ENCODE peak calls at places on chromosomes 4 and X, in four cellular contexts. One of them, this sample, is unnamed.

GRCh38 chr4:40185830-40186664 is 10.8 kb upstream of the RHOH start:
- DNase-seq in A549: no peak
- DNase-seq in Caco-2: no peak
- DNase-seq in CD4-positive, alpha-beta T cell: no peak
- DNase-seq in this sample: peak

GRCh38 chr4:110442788-110443187 is 33.2 kb upstream of the ENPEP start:
- DNase-seq in A549: no peak
- DNase-seq in Caco-2: no peak
- DNase-seq in CD4-positive, alpha-beta T cell: no peak
- DNase-seq in this sample: no peak

GRCh38 chr4:159460408-159460807 is 357.5 kb downstream of the RAPGEF2 start:
- DNase-seq in A549: no peak
- DNase-seq in CD4-positive, alpha-beta T cell: no peak
- DNase-seq in Caco-2: no peak
- DNase-seq in this sample: no peak

GRCh38 chrX:6024204-6024603 is 204.5 kb downstream of the NLGN4X start:
- DNase-seq in Caco-2: no peak
- DNase-seq in A549: no peak
- DNase-seq in CD4-positive, alpha-beta T cell: no peak
- DNase-seq in this sample: peak

GRCh38 chr4:88878624-88879023 is 178.4 kb downstream of the FAM13A start:
- DNase-seq in A549: no peak
- DNase-seq in CD4-positive, alpha-beta T cell: no peak
- DNase-seq in Caco-2: no peak
- DNase-seq in this sample: no peak

GRCh38 chr4:56958111-56958517 is 19.3 kb downstream of the NOA1 start:
- DNase-seq in CD4-positive, alpha-beta T cell: no peak
- DNase-seq in A549: peak
- DNase-seq in Caco-2: no peak
- DNase-seq in this sample: peak

GRCh38 chrX:40628506-40628905 is 5.3 kb downstream of the MPC1L start:
- DNase-seq in A549: no peak
- DNase-seq in Caco-2: no peak
- DNase-seq in CD4-positive, alpha-beta T cell: no peak
- DNase-seq in this sample: no peak

GRCh38 chr4:133000012-133000411 is 149.1 kb upstream of the PCDH10 start:
- DNase-seq in CD4-positive, alpha-beta T cell: no peak
- DNase-seq in Caco-2: no peak
- DNase-seq in A549: no peak
- DNase-seq in this sample: no peak

GRCh38 chrX:119617511-119618164 is 11.4 kb upstream of the NKRF start:
- DNase-seq in CD4-positive, alpha-beta T cell: no peak
- DNase-seq in A549: no peak
- DNase-seq in Caco-2: no peak
- DNase-seq in this sample: no peak

GRCh38 chrX:129845616-129846190 is 2.0 kb upstream of the ZDHHC9 start:
- DNase-seq in Caco-2: no peak
- DNase-seq in A549: peak
- DNase-seq in CD4-positive, alpha-beta T cell: no peak
- DNase-seq in this sample: no peak

GRCh38 chrX:120740072-120740471 is 110.2 kb upstream of the C1GALT1C1 start:
- DNase-seq in Caco-2: no peak
- DNase-seq in A549: no peak
- DNase-seq in CD4-positive, alpha-beta T cell: no peak
- DNase-seq in this sample: no peak

GRCh38 chr4:182593413-182593812 is 323.8 kb downstream of the DCTD start:
- DNase-seq in A549: no peak
- DNase-seq in CD4-positive, alpha-beta T cell: no peak
- DNase-seq in Caco-2: no peak
- DNase-seq in this sample: no peak

GRCh38 chrX:119482497-119483480 is 14.5 kb downstream of the SLC25A5 start:
- DNase-seq in A549: peak
- DNase-seq in Caco-2: peak
- DNase-seq in CD4-positive, alpha-beta T cell: peak
- DNase-seq in this sample: peak

GRCh38 chr4:97646997-97647396 is 496.3 kb downstream of the STPG2 start:
- DNase-seq in Caco-2: no peak
- DNase-seq in CD4-positive, alpha-beta T cell: no peak
- DNase-seq in A549: no peak
- DNase-seq in this sample: no peak

GRCh38 chr4:112410364-112410763 is 105.6 kb downstream of the NEUROG2 start:
- DNase-seq in Caco-2: no peak
- DNase-seq in CD4-positive, alpha-beta T cell: no peak
- DNase-seq in A549: no peak
- DNase-seq in this sample: no peak

GRCh38 chrX:30938295-30938694 is 49.2 kb upstream of the TAB3 start:
- DNase-seq in CD4-positive, alpha-beta T cell: no peak
- DNase-seq in A549: no peak
- DNase-seq in Caco-2: peak
- DNase-seq in this sample: no peak

GRCh38 chr4:42302348-42302747 is 94.9 kb upstream of the SHISA3 start:
- DNase-seq in A549: peak
- DNase-seq in CD4-positive, alpha-beta T cell: no peak
- DNase-seq in Caco-2: peak
- DNase-seq in this sample: no peak

GRCh38 chr4:81754169-81754568 is 282.5 kb upstream of the RASGEF1B start:
- DNase-seq in CD4-positive, alpha-beta T cell: no peak
- DNase-seq in A549: no peak
- DNase-seq in Caco-2: no peak
- DNase-seq in this sample: no peak

GRCh38 chrX:102599950-102600579 is 750 bp downstream of the ARMCX5 start:
- DNase-seq in A549: peak
- DNase-seq in CD4-positive, alpha-beta T cell: no peak
- DNase-seq in Caco-2: no peak
- DNase-seq in this sample: peak

GRCh38 chr4:675036-675804 is 878 bp downstream of the MYL5 start:
- DNase-seq in CD4-positive, alpha-beta T cell: no peak
- DNase-seq in A549: no peak
- DNase-seq in Caco-2: no peak
- DNase-seq in this sample: peak

GRCh38 chrX:133983974-133984578 is 1.3 kb downstream of the GPC3 start:
- DNase-seq in A549: no peak
- DNase-seq in Caco-2: no peak
- DNase-seq in CD4-positive, alpha-beta T cell: no peak
- DNase-seq in this sample: no peak

GRCh38 chr4:146407669-146408084 is 114.1 kb downstream of the SLC10A7 start:
- DNase-seq in A549: no peak
- DNase-seq in CD4-positive, alpha-beta T cell: no peak
- DNase-seq in Caco-2: no peak
- DNase-seq in this sample: no peak

GRCh38 chr4:54719378-54719777 is 61.6 kb downstream of the KIT start:
- DNase-seq in CD4-positive, alpha-beta T cell: no peak
- DNase-seq in Caco-2: no peak
- DNase-seq in A549: no peak
- DNase-seq in this sample: no peak

GRCh38 chr4:37225778-37226177 is 18.8 kb upstream of the NWD2 start:
- DNase-seq in CD4-positive, alpha-beta T cell: no peak
- DNase-seq in Caco-2: no peak
- DNase-seq in A549: no peak
- DNase-seq in this sample: no peak

GRCh38 chrX:21975827-21976226 is 35.3 kb downstream of the SMS start:
- DNase-seq in Caco-2: no peak
- DNase-seq in A549: peak
- DNase-seq in CD4-positive, alpha-beta T cell: no peak
- DNase-seq in this sample: peak

GRCh38 chr4:2436301-2436700 is 17.5 kb downstream of the CFAP99 start:
- DNase-seq in CD4-positive, alpha-beta T cell: no peak
- DNase-seq in Caco-2: no peak
- DNase-seq in A549: peak
- DNase-seq in this sample: peak

GRCh38 chr4:121139533-121140222 is 24.4 kb downstream of the TNIP3 start:
- DNase-seq in Caco-2: no peak
- DNase-seq in CD4-positive, alpha-beta T cell: no peak
- DNase-seq in A549: no peak
- DNase-seq in this sample: peak

GRCh38 chrX:130158311-130158710 is 7.3 kb downstream of the AIFM1 start:
- DNase-seq in Caco-2: no peak
- DNase-seq in A549: no peak
- DNase-seq in CD4-positive, alpha-beta T cell: no peak
- DNase-seq in this sample: no peak

GRCh38 chr4:169270156-169270809 is 473 bp downstream of the SH3RF1 start:
- DNase-seq in A549: peak
- DNase-seq in CD4-positive, alpha-beta T cell: no peak
- DNase-seq in Caco-2: peak
- DNase-seq in this sample: no peak

GRCh38 chrX:20382518-20383291 is 116.0 kb upstream of the RPS6KA3 start:
- DNase-seq in A549: peak
- DNase-seq in Caco-2: peak
- DNase-seq in CD4-positive, alpha-beta T cell: no peak
- DNase-seq in this sample: no peak

GRCh38 chrX:139559383-139560042 is 29.0 kb downstream of the F9 start:
- DNase-seq in CD4-positive, alpha-beta T cell: no peak
- DNase-seq in A549: peak
- DNase-seq in Caco-2: no peak
- DNase-seq in this sample: peak

GRCh38 chr4:165765053-165765452 is 108.0 kb upstream of the TLL1 start:
- DNase-seq in Caco-2: no peak
- DNase-seq in A549: peak
- DNase-seq in CD4-positive, alpha-beta T cell: no peak
- DNase-seq in this sample: no peak

GRCh38 chr4:140363558-140363957 is 9.9 kb upstream of the SCOC start:
- DNase-seq in CD4-positive, alpha-beta T cell: no peak
- DNase-seq in Caco-2: no peak
- DNase-seq in A549: no peak
- DNase-seq in this sample: no peak

DNA sequence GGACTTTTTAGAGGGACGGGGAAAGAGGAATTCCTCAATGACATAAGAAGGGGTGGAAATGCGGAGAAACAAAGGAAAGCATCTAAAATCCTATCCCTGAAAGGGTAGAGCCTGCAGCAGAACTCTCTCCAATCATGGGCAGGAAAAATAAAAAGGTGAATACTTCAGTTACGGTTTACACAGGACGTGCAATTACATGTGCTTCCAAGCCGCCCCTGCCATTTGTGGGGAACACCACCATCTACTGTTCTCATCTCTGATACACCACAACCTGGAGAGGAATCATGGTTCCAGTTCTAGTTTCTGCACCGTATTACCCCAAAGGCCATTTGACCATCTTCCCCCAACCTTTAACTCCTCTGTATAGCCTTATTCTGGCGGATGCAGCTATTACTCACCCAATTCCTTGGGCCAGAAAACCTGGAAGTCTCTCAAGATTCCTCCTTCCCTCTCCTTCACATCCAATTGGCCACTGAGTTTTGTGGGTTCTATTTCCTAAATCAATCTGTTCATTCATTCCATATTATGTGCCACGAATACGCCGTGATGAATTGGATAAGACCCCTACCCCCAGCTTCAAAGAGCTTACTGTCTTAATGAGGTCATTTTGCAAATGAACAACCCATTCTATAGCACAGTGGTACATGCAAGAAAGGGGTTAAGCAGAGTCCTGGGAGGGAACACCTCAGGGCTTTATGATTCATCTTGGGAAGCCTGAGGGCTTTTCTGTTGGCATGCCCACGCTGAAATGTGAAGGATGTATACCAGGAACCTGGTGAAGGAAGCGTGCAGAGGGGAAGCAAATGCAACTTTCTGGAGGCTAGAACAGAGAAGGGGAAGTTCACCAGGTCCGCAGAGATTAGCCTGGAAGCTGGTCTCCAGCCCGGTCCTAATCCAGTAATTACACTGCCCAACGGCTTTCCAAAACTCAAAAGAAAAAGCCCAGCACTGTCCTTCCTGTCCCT is 1.4 kb upstream of the MSL3 start:
- DNase-seq in CD4-positive, alpha-beta T cell: no peak
- DNase-seq in A549: no peak
- DNase-seq in Caco-2: no peak
- DNase-seq in this sample: peak
- TF ChIP-seq CTCF in CD4-positive, alpha-beta T cell: no peak
- TF ChIP-seq CTCF in A549: no peak
- TF ChIP-seq CTCF in Caco-2: no peak
- TF ChIP-seq CTCF in this sample: no peak

GRCh38 chr4:105194328-105195231 is 47.9 kb downstream of the TET2 start:
- DNase-seq in Caco-2: no peak
- DNase-seq in A549: no peak
- DNase-seq in CD4-positive, alpha-beta T cell: no peak
- DNase-seq in this sample: peak

GRCh38 chr4:105197777-105198176 is 51.1 kb downstream of the TET2 start:
- DNase-seq in CD4-positive, alpha-beta T cell: no peak
- DNase-seq in A549: no peak
- DNase-seq in Caco-2: no peak
- DNase-seq in this sample: no peak

GRCh38 chr4:105198541-105198940 is 51.9 kb downstream of the TET2 start:
- DNase-seq in CD4-positive, alpha-beta T cell: no peak
- DNase-seq in A549: no peak
- DNase-seq in Caco-2: no peak
- DNase-seq in this sample: no peak

GRCh38 chr4:105192910-105193309 is 46.2 kb downstream of the TET2 start:
- DNase-seq in Caco-2: no peak
- DNase-seq in A549: no peak
- DNase-seq in CD4-positive, alpha-beta T cell: no peak
- DNase-seq in this sample: no peak

GRCh38 chr4:105196523-105197145 is 50.0 kb downstream of the TET2 start:
- DNase-seq in Caco-2: no peak
- DNase-seq in A549: peak
- DNase-seq in CD4-positive, alpha-beta T cell: no peak
- DNase-seq in this sample: no peak
- TF ChIP-seq CTCF in Caco-2: no peak
- TF ChIP-seq CTCF in A549: no peak
- TF ChIP-seq CTCF in CD4-positive, alpha-beta T cell: no peak
- TF ChIP-seq CTCF in this sample: peak

DNA sequence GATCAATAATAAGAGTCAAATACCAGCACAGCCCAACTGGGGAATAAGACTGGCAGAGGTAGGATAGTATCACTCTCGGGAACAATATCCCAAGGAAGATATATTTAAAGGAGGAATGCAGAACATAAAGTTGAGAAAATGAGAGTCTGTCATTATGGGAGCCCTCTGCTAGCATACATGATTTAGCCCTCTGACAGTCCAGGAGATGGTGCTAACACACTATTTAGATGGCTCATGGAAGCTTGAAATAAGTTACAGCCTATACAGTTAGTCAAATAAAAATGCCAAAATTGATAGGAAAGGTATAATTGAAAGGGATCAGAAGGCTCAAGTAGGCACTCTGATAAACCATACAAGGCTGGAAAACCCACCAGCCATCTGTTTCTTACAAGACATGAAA is 201.0 kb upstream of the NEIL3 start:
- DNase-seq in Caco-2: no peak
- DNase-seq in A549: peak
- DNase-seq in CD4-positive, alpha-beta T cell: no peak
- DNase-seq in this sample: peak
- TF ChIP-seq CTCF in Caco-2: no peak
- TF ChIP-seq CTCF in A549: no peak
- TF ChIP-seq CTCF in CD4-positive, alpha-beta T cell: no peak
- TF ChIP-seq CTCF in this sample: peak

GRCh38 chr4:119087121-119087520 is 48.5 kb upstream of the MYOZ2 start:
- DNase-seq in A549: peak
- DNase-seq in Caco-2: no peak
- DNase-seq in CD4-positive, alpha-beta T cell: no peak
- DNase-seq in this sample: no peak
- TF ChIP-seq CTCF in A549: peak
- TF ChIP-seq CTCF in Caco-2: no peak
- TF ChIP-seq CTCF in CD4-positive, alpha-beta T cell: peak
- TF ChIP-seq CTCF in this sample: peak

This sample was measured in HFFc6.